ENCODE peak calls at places on chromosomes 2 and 18, in five cellular contexts. D, L, E, A and K are unnamed samples.

GRCh38 chr18:44777429-44778192 is 96.9 kb downstream of the SETBP1 start:
- DNase-seq in L (no peak), D (no peak), E (no peak), A (no peak), K (peak)

GRCh38 chr2:65186093-65186868 is 41.4 kb upstream of the ACTR2 start:
- DNase-seq in E (no peak), A (no peak), D (no peak), L (no peak), K (no peak)

GRCh38 chr2:27408601-27409320 is 630 bp downstream of the PPM1G start:
- DNase-seq in A (peak), L (no peak), E (peak), D (no peak), K (peak)

GRCh38 chr2:215917953-215918620 is 95.3 kb downstream of the MREG start:
- DNase-seq in E (peak), L (peak), A (no peak), D (no peak), K (no peak)

GRCh38 chr2:147025611-147026010 is 819.2 kb upstream of the ACVR2A start:
- DNase-seq in D (no peak), E (peak), L (no peak), A (no peak), K (no peak)

GRCh38 chr2:178241852-178242551 is 47.7 kb downstream of the OSBPL6 start:
- DNase-seq in D (no peak), A (no peak), L (peak), E (peak), K (peak)

GRCh38 chr2:96923810-96924774 is 54.2 kb upstream of the SEMA4C start:
- DNase-seq in A (peak), E (no peak), D (no peak), L (no peak), K (no peak)

GRCh38 chr2:162197095-162197825 is 45.2 kb upstream of the GCG start:
- DNase-seq in E (peak), D (no peak), A (no peak), L (no peak), K (no peak)

GRCh38 chr2:42182654-42183308 is 13.6 kb downstream of the EML4 start:
- DNase-seq in L (no peak), A (no peak), D (no peak), E (no peak), K (no peak)

GRCh38 chr2:214810670-214811069 is 1.2 kb upstream of the BARD1 start:
- DNase-seq in D (no peak), L (no peak), E (peak), A (no peak), K (no peak)

GRCh38 chr2:98908909-98909308 is 27.1 kb downstream of the CRACDL start:
- DNase-seq in D (no peak), E (peak), L (no peak), A (no peak), K (no peak)

GRCh38 chr2:109128466-109129355 is at the start of gene SH3RF3:
- DNase-seq in L (no peak), A (peak), D (peak), E (peak), K (no peak)

GRCh38 chr18:42931501-42931900 is 184.0 kb downstream of the RIT2 start:
- DNase-seq in D (no peak), A (no peak), L (peak), E (peak), K (peak)

GRCh38 chr18:53152478-53152877 is 812.5 kb downstream of the DCC start:
- DNase-seq in E (no peak), D (no peak), L (no peak), A (no peak), K (no peak)

GRCh38 chr2:39621596-39621995 is 44.1 kb upstream of the TMEM178A start:
- DNase-seq in E (no peak), L (no peak), D (no peak), A (no peak), K (no peak)

GRCh38 chr2:186130678-186131511 is 355.2 kb upstream of the ZC3H15 start:
- DNase-seq in E (no peak), A (no peak), L (no peak), D (no peak), K (no peak)

GRCh38 chr2:172540421-172540820 is 15.5 kb upstream of the PDK1 start:
- DNase-seq in L (no peak), A (no peak), D (no peak), E (no peak), K (no peak)

GRCh38 chr2:216109962-216110614 is 940 bp downstream of the XRCC5 start:
- DNase-seq in D (no peak), E (peak), A (no peak), L (no peak), K (peak)

GRCh38 chr2:42028571-42029148 is 19.2 kb upstream of the PKDCC start:
- DNase-seq in E (no peak), L (no peak), A (no peak), D (no peak), K (no peak)

GRCh38 chr2:15653806-15654726 is 62.4 kb downstream of the DDX1 start:
- DNase-seq in A (no peak), D (no peak), E (no peak), L (no peak), K (no peak)